ENCODE peak calls at places on chromosomes 3 and 15, in nine cellular contexts. Z is SIG-M5; D is heart right ventricle; Y is T-helper 17 cell; N is brain microvascular endothelial cell; U is stimulated activated naive CD8-positive, alpha-beta T cell treated with anti-CD3 and anti-CD28 coated beads, Interleukin-15, amount 100 ng/mL, for 72 hours; P is amygdala; C is amniotic stem cell; R is T-helper 2 cell. W is an unnamed sample.

GRCh38 chr3:134511500-134511899 is 25.6 kb downstream of the CEP63 start:
- DNase-seq in C (no peak), Z (no peak), N (no peak), R (no peak), U (no peak), D (no peak), Y (no peak), P (no peak), W (no peak)

GRCh38 chr3:123743121-123743520 is 141.0 kb downstream of the MYLK start:
- DNase-seq in N (no peak), Z (no peak), U (no peak), D (no peak), P (no peak), R (no peak), Y (no peak), C (no peak), W (no peak)

GRCh38 chr3:85572426-85572825 is 613.6 kb downstream of the CADM2 start:
- DNase-seq in C (no peak), Z (no peak), N (peak), U (no peak), Y (no peak), P (no peak), R (no peak), D (no peak), W (no peak)

GRCh38 chr15:20341901-20342605 is 199.5 kb downstream of the GOLGA6L6 start:
- DNase-seq in C (no peak), R (no peak), Z (no peak), P (no peak), N (peak), Y (peak), U (peak), D (peak), W (no peak)

GRCh38 chr15:32682569-32682968 is 35.2 kb upstream of the GREM1 start:
- DNase-seq in R (no peak), P (no peak), Z (no peak), C (peak), N (peak), D (no peak), Y (no peak), U (no peak), W (no peak)

GRCh38 chr15:37098468-37099320 is 1.7 kb downstream of the MEIS2 start:
- DNase-seq in R (peak), P (no peak), C (no peak), Z (no peak), D (no peak), N (no peak), U (no peak), Y (no peak), W (peak)

GRCh38 chr3:147493666-147494065 is 84.5 kb downstream of the ZIC1 start:
- DNase-seq in R (no peak), C (no peak), Z (no peak), U (no peak), Y (no peak), N (no peak), P (no peak), D (no peak), W (no peak)

GRCh38 chr3:10408680-10409079 is 87.8 kb upstream of the SEC13 start:
- DNase-seq in C (no peak), Y (no peak), N (peak), P (no peak), D (no peak), Z (no peak), U (no peak), R (no peak), W (no peak)

GRCh38 chr3:38361496-38361895 is 14.9 kb downstream of the XYLB start:
- DNase-seq in C (no peak), Z (no peak), P (no peak), N (no peak), U (no peak), R (no peak), Y (no peak), D (no peak), W (no peak)

GRCh38 chr3:167742338-167742737 is 6.8 kb downstream of the SERPINI1 start:
- DNase-seq in R (no peak), D (no peak), U (no peak), P (no peak), Y (no peak), N (no peak), Z (no peak), C (no peak), W (no peak)

GRCh38 chr15:36947035-36947719 is 153.2 kb downstream of the MEIS2 start:
- DNase-seq in D (no peak), N (no peak), P (no peak), C (no peak), R (no peak), Y (no peak), Z (no peak), U (no peak), W (no peak)

GRCh38 chr3:146469206-146470017 is at the start of gene PLSCR2:
- DNase-seq in R (peak), C (no peak), D (peak), U (peak), N (no peak), P (no peak), Z (no peak), Y (peak), W (peak)

GRCh38 chr15:40016224-40016865 is 22.6 kb downstream of the SRP14 start:
- DNase-seq in N (no peak), D (no peak), C (no peak), Z (no peak), P (no peak), Y (no peak), U (no peak), R (no peak), W (no peak)

GRCh38 chr3:13264468-13264795 is 155.7 kb downstream of the NUP210 start:
- DNase-seq in P (no peak), U (no peak), Z (no peak), C (no peak), N (no peak), D (no peak), R (no peak), Y (no peak), W (no peak)

GRCh38 chr3:184389384-184389783 is 9.5 kb downstream of the CHRD start:
- DNase-seq in P (no peak), Z (no peak), Y (no peak), U (no peak), D (no peak), N (no peak), C (no peak), R (no peak), W (no peak)

GRCh38 chr3:93906245-93906644 is 67.5 kb downstream of the PROS1 start:
- DNase-seq in Y (no peak), U (no peak), R (no peak), C (no peak), Z (no peak), N (no peak), P (no peak), D (peak), W (peak)

GRCh38 chr3:123021388-123021787 is 6.2 kb downstream of the SEMA5B start:
- DNase-seq in C (no peak), D (no peak), R (no peak), Y (no peak), N (no peak), U (no peak), Z (no peak), P (no peak), W (no peak)

GRCh38 chr3:54427951-54428871 is 305.9 kb downstream of the CACNA2D3 start:
- DNase-seq in R (peak), D (peak), Z (no peak), C (peak), Y (no peak), P (no peak), N (peak), U (peak), W (peak)

GRCh38 chr3:186596568-186597287 is 16.1 kb upstream of the AHSG start:
- DNase-seq in N (no peak), Z (no peak), R (no peak), U (no peak), C (no peak), D (no peak), P (no peak), Y (no peak), W (peak)

GRCh38 chr15:88619796-88620195 is 1.3 kb upstream of the AEN start:
- DNase-seq in U (no peak), P (no peak), Y (no peak), D (no peak), C (no peak), N (no peak), Z (no peak), R (no peak), W (no peak)

GRCh38 chr3:99483841-99484240 is 154.6 kb upstream of the COL8A1 start:
- DNase-seq in R (peak), D (no peak), Y (no peak), U (no peak), P (no peak), N (no peak), C (no peak), Z (no peak), W (no peak)

GRCh38 chr3:180036092-180036677 is 552 bp downstream of the PEX5L start:
- DNase-seq in Z (no peak), Y (no peak), R (no peak), P (no peak), U (no peak), N (no peak), C (no peak), D (no peak), W (no peak)

W was measured in left lung.